ENCODE peak calls at places on chromosome 1, in four cellular contexts. One of them, this sample, is unnamed.

GRCh38 chr1:1455366-1455884 is 5.9 kb downstream of the ATAD3C start:
- DNase-seq in Peyer's patch: no peak
- DNase-seq in upper lobe of right lung: no peak
- DNase-seq in GM13977: no peak
- DNase-seq in this sample: no peak

GRCh38 chr1:65469889-65470340 is 49.4 kb downstream of the LEPR start:
- DNase-seq in upper lobe of right lung: no peak
- DNase-seq in Peyer's patch: no peak
- DNase-seq in GM13977: no peak
- DNase-seq in this sample: no peak

GRCh38 chr1:43653339-43653738 is 3.4 kb downstream of the KDM4A start:
- DNase-seq in Peyer's patch: no peak
- DNase-seq in upper lobe of right lung: no peak
- DNase-seq in GM13977: no peak
- DNase-seq in this sample: no peak

GRCh38 chr1:74584185-74584584 is 71.8 kb upstream of the LRRC53 start:
- DNase-seq in GM13977: no peak
- DNase-seq in upper lobe of right lung: no peak
- DNase-seq in Peyer's patch: no peak
- DNase-seq in this sample: no peak

GRCh38 chr1:24373710-24374109 is 39.9 kb downstream of the STPG1 start:
- DNase-seq in Peyer's patch: no peak
- DNase-seq in upper lobe of right lung: no peak
- DNase-seq in GM13977: no peak
- DNase-seq in this sample: no peak

GRCh38 chr1:8089535-8090228 is 63.6 kb upstream of the ERRFI1 start:
- DNase-seq in Peyer's patch: no peak
- DNase-seq in GM13977: no peak
- DNase-seq in upper lobe of right lung: no peak
- DNase-seq in this sample: no peak

GRCh38 chr1:77571642-77572041 is 110.8 kb downstream of the ZZZ3 start:
- DNase-seq in Peyer's patch: no peak
- DNase-seq in upper lobe of right lung: no peak
- DNase-seq in GM13977: no peak
- DNase-seq in this sample: no peak

GRCh38 chr1:32539584-32540571 is 651 bp downstream of the ZBTB8A start:
- DNase-seq in GM13977: peak; percentile 73
- DNase-seq in Peyer's patch: no peak
- DNase-seq in upper lobe of right lung: peak; percentile 74
- DNase-seq in this sample: peak; percentile 24

GRCh38 chr1:28143496-28144202 is 32.8 kb downstream of the PTAFR start:
- DNase-seq in Peyer's patch: no peak
- DNase-seq in GM13977: no peak
- DNase-seq in upper lobe of right lung: no peak
- DNase-seq in this sample: no peak

GRCh38 chr1:13607002-13607401 is 23.4 kb downstream of the PDPN start:
- DNase-seq in GM13977: no peak
- DNase-seq in Peyer's patch: no peak
- DNase-seq in upper lobe of right lung: no peak
- DNase-seq in this sample: no peak

GRCh38 chr1:206686486-206687249 is 2.0 kb downstream of the MAPKAPK2 start:
- DNase-seq in GM13977: peak; percentile 78
- DNase-seq in Peyer's patch: peak; percentile 63
- DNase-seq in upper lobe of right lung: no peak
- DNase-seq in this sample: no peak

GRCh38 chr1:32393136-32393535 is 1.1 kb downstream of the BSDC1 start:
- DNase-seq in GM13977: no peak
- DNase-seq in Peyer's patch: no peak
- DNase-seq in upper lobe of right lung: no peak
- DNase-seq in this sample: no peak

GRCh38 chr1:40303051-40303771 is 13.9 kb downstream of the COL9A2 start:
- DNase-seq in Peyer's patch: no peak
- DNase-seq in upper lobe of right lung: no peak
- DNase-seq in GM13977: no peak
- DNase-seq in this sample: no peak

GRCh38 chr1:219573158-219573557 is 39.7 kb downstream of the ZC3H11B start:
- DNase-seq in upper lobe of right lung: no peak
- DNase-seq in Peyer's patch: no peak
- DNase-seq in GM13977: no peak
- DNase-seq in this sample: no peak

GRCh38 chr1:52057876-52058275 is 1.8 kb downstream of the BTF3L4 start:
- DNase-seq in Peyer's patch: no peak
- DNase-seq in upper lobe of right lung: no peak
- DNase-seq in GM13977: no peak
- DNase-seq in this sample: no peak

GRCh38 chr1:73593379-73593778 is 604.6 kb downstream of the LRRIQ3 start:
- DNase-seq in GM13977: no peak
- DNase-seq in Peyer's patch: no peak
- DNase-seq in upper lobe of right lung: no peak
- DNase-seq in this sample: no peak

GRCh38 chr1:28417441-28418277 is 48.1 kb downstream of the PHACTR4 start:
- DNase-seq in upper lobe of right lung: no peak
- DNase-seq in GM13977: peak; percentile 19
- DNase-seq in Peyer's patch: no peak
- DNase-seq in this sample: no peak

GRCh38 chr1:207806531-207807394 is 54.9 kb downstream of the CD46 start:
- DNase-seq in Peyer's patch: no peak
- DNase-seq in upper lobe of right lung: no peak
- DNase-seq in GM13977: no peak
- DNase-seq in this sample: no peak

GRCh38 chr1:165890684-165891083 is 63.3 kb downstream of the UCK2 start:
- DNase-seq in upper lobe of right lung: no peak
- DNase-seq in Peyer's patch: no peak
- DNase-seq in GM13977: no peak
- DNase-seq in this sample: no peak

GRCh38 chr1:246214708-246215504 is 292.2 kb downstream of the SMYD3 start:
- DNase-seq in Peyer's patch: no peak
- DNase-seq in GM13977: peak; percentile 68
- DNase-seq in upper lobe of right lung: no peak
- DNase-seq in this sample: no peak

GRCh38 chr1:202835548-202836072 is 24.9 kb downstream of the PCAT6 start:
- DNase-seq in upper lobe of right lung: no peak
- DNase-seq in Peyer's patch: peak; percentile 34
- DNase-seq in GM13977: peak; percentile 51
- DNase-seq in this sample: no peak

GRCh38 chr1:109874445-109874844 is 36.2 kb upstream of the CSF1 start:
- DNase-seq in upper lobe of right lung: no peak
- DNase-seq in Peyer's patch: no peak
- DNase-seq in GM13977: no peak
- DNase-seq in this sample: no peak

GRCh38 chr1:147723691-147724323 is 36.6 kb downstream of the GJA5 start:
- DNase-seq in upper lobe of right lung: peak; percentile 72
- DNase-seq in Peyer's patch: no peak
- DNase-seq in GM13977: no peak
- DNase-seq in this sample: peak; percentile 34

GRCh38 chr1:27124405-27124804 is 30.5 kb downstream of the SLC9A1 start:
- DNase-seq in GM13977: no peak
- DNase-seq in Peyer's patch: no peak
- DNase-seq in upper lobe of right lung: no peak
- DNase-seq in this sample: no peak

GRCh38 chr1:85171721-85172120 is 29.1 kb downstream of the SYDE2 start:
- DNase-seq in upper lobe of right lung: no peak
- DNase-seq in GM13977: no peak
- DNase-seq in Peyer's patch: no peak
- DNase-seq in this sample: no peak

GRCh38 chr1:156524481-156524869 is 23.9 kb upstream of the MEF2D start:
- DNase-seq in Peyer's patch: no peak
- DNase-seq in upper lobe of right lung: peak; percentile 8
- DNase-seq in GM13977: peak; percentile 46
- DNase-seq in this sample: no peak

GRCh38 chr1:188949701-188950100 is 1528.0 kb downstream of the BRINP3 start:
- DNase-seq in upper lobe of right lung: no peak
- DNase-seq in GM13977: no peak
- DNase-seq in Peyer's patch: no peak
- DNase-seq in this sample: no peak

GRCh38 chr1:6099297-6099696 is 53.6 kb downstream of the KCNAB2 start:
- DNase-seq in Peyer's patch: no peak
- DNase-seq in upper lobe of right lung: peak; percentile 53
- DNase-seq in GM13977: no peak
- DNase-seq in this sample: peak; percentile 7

GRCh38 chr1:27011058-27011764 is 1.4 kb downstream of the TENT5B start:
- DNase-seq in Peyer's patch: no peak
- DNase-seq in upper lobe of right lung: peak; percentile 88
- DNase-seq in GM13977: no peak
- DNase-seq in this sample: no peak

GRCh38 chr1:165439287-165439686 is 5.6 kb downstream of the RXRG start:
- DNase-seq in Peyer's patch: no peak
- DNase-seq in upper lobe of right lung: no peak
- DNase-seq in GM13977: no peak
- DNase-seq in this sample: no peak

GRCh38 chr1:17768651-17769241 is 13.6 kb downstream of the ACTL8 start:
- DNase-seq in upper lobe of right lung: no peak
- DNase-seq in Peyer's patch: no peak
- DNase-seq in GM13977: no peak
- DNase-seq in this sample: peak; percentile 21

GRCh38 chr1:33697816-33698215 is 166.1 kb upstream of the HMGB4 start:
- DNase-seq in GM13977: no peak
- DNase-seq in upper lobe of right lung: no peak
- DNase-seq in Peyer's patch: no peak
- DNase-seq in this sample: no peak

GRCh38 chr1:28208818-28209441 is 23.9 kb downstream of the DNAJC8 start:
- DNase-seq in upper lobe of right lung: no peak
- DNase-seq in GM13977: peak; percentile 55
- DNase-seq in Peyer's patch: peak; percentile 66
- DNase-seq in this sample: peak; percentile 28

GRCh38 chr1:63087966-63088365 is 234.4 kb upstream of the FOXD3 start:
- DNase-seq in upper lobe of right lung: no peak
- DNase-seq in GM13977: no peak
- DNase-seq in Peyer's patch: no peak
- DNase-seq in this sample: no peak

This sample was measured in left ventricle myocardium inferior.